ENCODE peak calls at places on chromosomes 13 and 19, in six cellular contexts. K is IMR-90, A is H1, O is neuronal stem cell, Z is mesendoderm, D is mesenchymal stem cell. R is an unnamed sample. For H3K4me1, the result is how much of the 10 kb centered on the place peaks cover.

GRCh38 chr19:28569132-28570114 is 643.5 kb downstream of the UQCRFS1 start:
- DNase-seq in K (no peak), A (no peak), O (no peak), Z (no peak), D (no peak), R (peak)

GRCh38 chr19:4976412-4977298 is 7.7 kb downstream of the KDM4B start:
- DNase-seq in K (peak), A (no peak), O (no peak), Z (peak), D (peak), R (peak)

GRCh38 chr19:18109731-18110671 is 12.4 kb downstream of the MAST3 start:
- DNase-seq in K (no peak), A (no peak), O (no peak), Z (peak), D (peak), R (peak)

GRCh38 chr13:39510296-39510695 is 92.7 kb downstream of the LHFPL6 start:
- DNase-seq in K (no peak), A (no peak), O (no peak), Z (peak), D (no peak), R (no peak)

GRCh38 chr19:5142725-5143097 is 173.8 kb downstream of the KDM4B start:
- DNase-seq in K (no peak), A (no peak), O (no peak), Z (no peak), D (no peak), R (no peak)

GRCh38 chr19:418761-419632 is 10.1 kb upstream of the C2CD4C start:
- DNase-seq in K (no peak), A (no peak), O (no peak), Z (no peak), D (no peak), R (no peak)

GRCh38 chr13:69553976-69554375 is 553.6 kb upstream of the ATXN8OS start:
- DNase-seq in K (no peak), A (no peak), O (no peak), Z (peak), D (no peak), R (no peak)

GRCh38 chr13:98429977-98430785 is 146.7 kb downstream of the STK24 start:
- DNase-seq in K (no peak), A (no peak), O (no peak), Z (peak), D (peak), R (no peak)

GRCh38 chr13:46100191-46100877 is 4.5 kb downstream of the CPB2 start:
- DNase-seq in K (no peak), A (no peak), O (no peak), Z (no peak), D (peak), R (no peak)

GRCh38 chr13:110024646-110024980 is 238.2 kb upstream of the IRS2 start:
- DNase-seq in K (peak), A (no peak), O (no peak), Z (no peak), D (no peak), R (no peak)

GRCh38 chr19:6999938-7000732 is 21.1 kb downstream of the MBD3L2B start:
- DNase-seq in K (no peak), A (no peak), O (no peak), Z (no peak), D (no peak), R (no peak)

GRCh38 chr19:30307191-30307974 is 64.8 kb upstream of the ZNF536 start:
- DNase-seq in K (no peak), A (no peak), O (no peak), Z (no peak), D (no peak), R (no peak)

GRCh38 chr19:35154535-35155406 is at the start of gene FXYD5:
- DNase-seq in K (peak), A (no peak), O (no peak), Z (peak), D (peak), R (peak)

GRCh38 chr13:98214707-98215106 is 37.6 kb upstream of the RNF113B start:
- DNase-seq in K (no peak), A (no peak), O (no peak), Z (no peak), D (no peak), R (no peak)

GRCh38 chr13:102983496-102983895 is 82.7 kb downstream of the SLC10A2 start:
- DNase-seq in K (no peak), A (no peak), O (no peak), Z (no peak), D (no peak), R (no peak)

GRCh38 chr13:77325371-77325941 is 1.4 kb downstream of the MYCBP2 start:
- DNase-seq in K (no peak), A (no peak), O (no peak), Z (no peak), D (peak), R (no peak)

GRCh38 chr13:94129490-94129894 is 350.0 kb downstream of the DCT start:
- DNase-seq in K (peak), A (no peak), O (no peak), Z (no peak), D (peak), R (no peak)

DNA sequence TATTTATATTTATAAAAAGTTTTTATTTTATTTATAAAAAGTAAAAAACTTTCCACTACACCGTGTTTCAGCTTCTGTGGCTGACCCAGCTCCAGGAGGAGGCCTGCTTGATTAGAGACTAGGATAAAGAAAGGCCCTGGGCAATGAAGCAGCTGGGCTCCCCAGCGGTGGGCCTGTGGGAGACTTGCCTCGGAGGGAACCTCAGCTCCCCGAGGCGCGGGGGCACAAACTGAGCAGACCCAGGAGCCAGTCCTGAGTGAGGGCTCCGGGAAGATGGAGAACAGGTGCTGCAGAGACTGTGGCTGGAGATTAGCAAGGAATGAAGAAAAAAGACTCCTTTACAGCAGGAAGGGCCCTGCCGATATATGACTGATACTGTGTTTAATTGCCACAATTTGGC is 63.8 kb upstream of the GJB6 start:
- DNase-seq in K (no peak), A (no peak), O (no peak), Z (no peak), D (no peak), R (no peak)
- H3K4me1 ChIP-seq in K (under half), A (under half), O (under half), Z (under half), D (under half), R (under half)

GRCh38 chr13:111508902-111509509 is 188.6 kb downstream of the TEX29 start:
- DNase-seq in K (no peak), A (no peak), O (no peak), Z (no peak), D (no peak), R (no peak)

GRCh38 chr13:111506131-111506530 is 185.7 kb downstream of the TEX29 start:
- DNase-seq in K (no peak), A (no peak), O (no peak), Z (no peak), D (no peak), R (no peak)

GRCh38 chr13:111508164-111508870 is 187.9 kb downstream of the TEX29 start:
- DNase-seq in K (no peak), A (no peak), O (no peak), Z (no peak), D (no peak), R (no peak)

GRCh38 chr13:111505175-111505777 is 184.8 kb downstream of the TEX29 start:
- DNase-seq in K (no peak), A (peak), O (peak), Z (peak), D (no peak), R (peak)

DNA sequence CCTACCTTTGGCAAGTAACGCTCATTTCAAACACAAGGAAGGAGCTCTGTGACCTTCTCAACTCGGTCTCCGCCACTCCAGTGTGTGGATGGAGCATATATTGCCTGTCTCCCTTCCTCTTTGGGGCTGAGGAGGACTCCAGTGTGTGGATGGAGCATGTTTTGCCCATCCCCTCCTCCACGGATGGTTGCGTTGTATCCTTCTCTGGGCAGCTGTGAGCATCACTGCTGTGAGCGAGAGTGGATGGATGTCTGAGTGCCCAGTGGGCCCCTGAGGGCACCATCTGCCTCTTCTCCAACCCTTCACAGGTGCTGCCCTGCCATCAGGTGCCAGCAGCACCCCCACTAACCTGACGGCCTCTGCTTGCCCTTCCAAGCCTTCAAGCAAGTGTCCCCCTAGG is 186.2 kb downstream of the TEX29 start:
- DNase-seq in K (no peak), A (no peak), O (no peak), Z (no peak), D (no peak), R (no peak)
- H2BK15ac ChIP-seq in K (no peak), A (no peak), O (peak), Z (no peak), D (no peak), R (no peak)

GRCh38 chr19:46603195-46603637 is 2.1 kb downstream of the CALM3 start:
- DNase-seq in K (no peak), A (no peak), O (no peak), Z (peak), D (no peak), R (no peak)
- H3K4ac ChIP-seq in K (peak), A (no peak), O (no peak), Z (no peak), D (no peak), R (no peak)

GRCh38 chr13:25899464-25899863 is 152.4 kb downstream of the SHISA2 start:
- DNase-seq in K (no peak), A (no peak), O (no peak), Z (no peak), D (no peak), R (no peak)

GRCh38 chr13:25899952-25900351 is 151.9 kb downstream of the SHISA2 start:
- DNase-seq in K (no peak), A (no peak), O (no peak), Z (no peak), D (no peak), R (no peak)

GRCh38 chr13:25902946-25903345 is 148.9 kb downstream of the SHISA2 start:
- DNase-seq in K (no peak), A (no peak), O (no peak), Z (no peak), D (no peak), R (no peak)

GRCh38 chr13:25898991-25899390 is 152.8 kb downstream of the SHISA2 start:
- DNase-seq in K (no peak), A (no peak), O (no peak), Z (no peak), D (no peak), R (no peak)

DNA sequence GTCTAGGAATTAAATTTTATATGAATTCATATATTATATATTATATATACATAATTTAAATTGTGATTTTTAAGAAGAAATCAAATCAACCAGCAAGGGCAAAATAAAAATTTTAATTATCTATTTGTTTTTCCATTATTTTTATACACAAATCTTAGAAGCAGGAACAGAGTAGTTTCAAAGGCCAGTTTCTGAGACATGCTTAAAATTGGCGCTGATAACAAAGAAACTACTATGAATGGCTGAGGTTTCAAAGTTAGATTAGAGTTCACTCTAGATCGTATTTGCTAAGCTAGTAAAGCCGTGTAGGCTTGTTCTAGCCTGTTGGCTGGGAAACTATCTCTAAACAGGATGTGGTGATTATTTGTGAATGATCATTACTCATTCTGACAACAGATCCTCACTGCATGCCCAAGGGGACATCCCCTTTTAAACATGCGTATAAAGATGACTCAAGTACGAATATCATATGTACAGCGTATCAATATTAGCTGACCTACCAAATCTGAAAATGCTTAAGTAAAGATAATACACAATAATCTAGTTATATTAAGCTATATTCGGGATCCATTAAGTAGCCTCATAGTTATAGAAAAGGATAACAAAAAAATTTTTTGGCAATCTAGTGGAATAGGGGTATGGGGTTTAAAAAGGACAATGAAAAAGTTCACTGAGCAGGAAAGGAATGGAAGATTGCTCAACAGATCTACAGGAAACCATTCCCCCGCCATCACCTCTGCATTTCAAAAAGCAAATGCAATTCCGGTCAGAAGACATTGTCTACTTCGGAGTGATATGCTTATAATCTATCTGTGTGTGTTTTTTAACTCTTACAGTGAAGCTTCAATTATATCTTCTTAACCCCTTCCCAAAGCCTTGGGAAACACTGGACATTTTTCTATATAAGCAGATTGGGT is 150.1 kb downstream of the SHISA2 start:
- DNase-seq in K (peak), A (no peak), O (no peak), Z (peak), D (peak), R (no peak)
- H3K4me1 ChIP-seq in K (under half), A (under half), O (under half), Z (under half), D (under half), R (under half)

GRCh38 chr19:10961073-10961762 is 388 bp downstream of the SMARCA4 start:
- DNase-seq in K (no peak), A (no peak), O (peak), Z (peak), D (no peak), R (peak)
- H2BK15ac ChIP-seq in K (no peak), A (no peak), O (peak), Z (no peak), D (peak), R (no peak)

DNA sequence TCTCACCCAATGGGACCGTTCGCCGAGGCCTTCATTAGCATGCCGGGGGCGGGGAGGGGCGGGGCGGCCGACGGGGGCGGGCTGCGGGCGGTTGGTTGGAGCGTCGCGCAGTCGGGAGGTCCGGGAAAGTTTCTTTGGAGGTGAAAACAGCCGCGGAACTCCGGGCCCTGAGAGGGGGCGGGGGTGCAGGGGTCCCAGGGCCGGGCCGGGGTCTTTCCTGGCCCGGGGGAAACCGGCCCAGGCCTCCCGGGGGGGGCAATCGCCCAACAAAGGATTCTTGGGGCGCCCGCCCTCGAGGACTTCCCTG is at the start of gene HMG20B:
- DNase-seq in K (no peak), A (no peak), O (no peak), Z (no peak), D (no peak), R (no peak)
- H3K4ac ChIP-seq in K (peak), A (peak), O (peak), Z (peak), D (peak), R (no peak)

GRCh38 chr13:106566682-106567420 is 1.1 kb downstream of the ARGLU1 start:
- DNase-seq in K (peak), A (no peak), O (no peak), Z (peak), D (peak), R (peak)
- H3K4me1 ChIP-seq in K (under half), A (under half), O (under half), Z (under half), D (under half), R (under half)

GRCh38 chr13:83298636-83299035 is 583.6 kb downstream of the SLITRK1 start:
- DNase-seq in K (no peak), A (no peak), O (no peak), Z (no peak), D (no peak), R (no peak)
- H2BK15ac ChIP-seq in K (no peak), A (no peak), O (no peak), Z (no peak), D (no peak), R (no peak)

DNA sequence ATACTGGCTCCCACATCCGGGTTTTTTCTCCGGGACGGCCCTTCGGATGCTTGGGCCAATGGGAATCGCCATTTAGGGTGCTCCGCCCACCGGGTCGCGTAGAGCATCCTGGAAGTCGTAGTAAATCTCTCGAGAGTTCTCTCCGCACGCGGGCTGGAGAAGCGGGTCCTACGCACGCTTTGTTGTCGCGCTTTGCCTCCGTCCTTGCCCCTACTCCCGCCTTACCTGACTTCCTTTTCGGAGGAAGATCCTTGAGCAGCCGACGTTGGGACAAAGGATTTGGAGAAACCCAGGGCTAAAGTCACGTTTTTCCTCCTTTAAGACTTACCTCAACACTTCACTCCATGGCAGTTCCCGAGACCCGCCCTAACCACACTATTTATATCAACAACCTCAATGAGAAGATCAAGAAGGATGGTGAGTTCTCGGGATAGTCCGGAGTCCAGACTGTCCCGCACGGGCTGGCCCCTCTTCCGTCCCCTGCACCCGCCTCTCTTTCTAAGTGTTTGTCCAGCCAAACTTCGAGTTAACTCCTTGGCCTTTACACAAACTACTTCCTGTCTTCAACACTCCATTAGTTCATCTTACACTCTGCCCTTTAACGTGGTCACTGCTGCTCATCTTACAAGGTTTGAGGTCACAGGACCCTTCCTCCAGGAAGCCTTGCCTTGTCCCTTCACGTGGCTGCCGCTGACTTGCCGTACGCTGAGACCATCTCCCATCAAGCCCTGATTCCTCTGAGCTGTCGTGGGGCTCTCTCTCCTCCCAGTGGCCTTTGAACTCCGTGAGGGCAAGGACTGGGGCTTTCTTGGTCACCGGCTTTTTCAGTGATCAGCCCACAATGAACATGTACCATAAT is at the start of gene SNRPA:
- DNase-seq in K (peak), A (peak), O (peak), Z (peak), D (peak), R (peak)
- H3K4ac ChIP-seq in K (peak), A (peak), O (no peak), Z (peak), D (peak), R (peak)

R was measured in H9.